ENCODE peak calls at places on chromosomes 6 and 20, in six cellular contexts. P, G, A, S, W and Z are unnamed samples.

GRCh38 chr6:112087916-112088315 is 525 bp downstream of the FAM229B start:
- DNase-seq in P (no peak), G (no peak), A (no peak), S (no peak), W (no peak), Z (no peak)

GRCh38 chr20:24783631-24784492 is 165.2 kb upstream of the CST7 start:
- DNase-seq in P (no peak), G (no peak), A (no peak), S (peak), W (no peak), Z (no peak)

GRCh38 chr6:37696220-37696840 is 1.4 kb downstream of the MDGA1 start:
- DNase-seq in P (no peak), G (peak), A (no peak), S (peak), W (peak), Z (peak)

GRCh38 chr6:129575378-129576118 is 134.4 kb downstream of the ARHGAP18 start:
- DNase-seq in P (no peak), G (no peak), A (peak), S (no peak), W (peak), Z (peak)

GRCh38 chr20:43829951-43830690 is 84.5 kb upstream of the TOX2 start:
- DNase-seq in P (no peak), G (no peak), A (no peak), S (no peak), W (no peak), Z (no peak)

GRCh38 chr6:43964659-43965570 is 162.3 kb downstream of the MRPL14 start:
- DNase-seq in P (no peak), G (no peak), A (no peak), S (peak), W (no peak), Z (no peak)

GRCh38 chr6:153947817-153948447 is 91.1 kb upstream of the OPRM1 start:
- DNase-seq in P (no peak), G (no peak), A (peak), S (peak), W (peak), Z (peak)

GRCh38 chr6:117497237-117497636 is 14.8 kb downstream of the DCBLD1 start:
- DNase-seq in P (no peak), G (no peak), A (no peak), S (no peak), W (no peak), Z (no peak)

GRCh38 chr6:14009416-14009815 is 84.7 kb downstream of the RNF182 start:
- DNase-seq in P (no peak), G (no peak), A (no peak), S (no peak), W (no peak), Z (no peak)

GRCh38 chr6:108277295-108277694 is 16.5 kb upstream of the SNX3 start:
- DNase-seq in P (no peak), G (no peak), A (no peak), S (no peak), W (no peak), Z (no peak)

GRCh38 chr6:159941286-159942113 is 27.4 kb upstream of the IGF2R start:
- DNase-seq in P (no peak), G (no peak), A (peak), S (no peak), W (no peak), Z (no peak)

GRCh38 chr6:85593438-85594196 is at the start of gene SNX14:
- DNase-seq in P (peak), G (peak), A (peak), S (peak), W (peak), Z (peak)
- TF ChIP-seq CTCF in P (no peak), G (no peak), A (no peak), S (peak), W (peak), Z (no peak)

GRCh38 chr20:7741866-7742265 is 198.4 kb downstream of the HAO1 start:
- DNase-seq in P (no peak), G (no peak), A (no peak), S (no peak), W (no peak), Z (no peak)
- H3K27ac ChIP-seq in P (no peak), G (no peak), A (no peak), S (no peak), W (no peak), Z (no peak)

GRCh38 chr6:69232506-69233194 is 564.2 kb downstream of the LMBRD1 start:
- DNase-seq in P (peak), G (peak), A (peak), S (peak), W (peak), Z (peak)
- TF ChIP-seq CTCF in P (no peak), G (no peak), A (peak), S (no peak), W (peak), Z (no peak)

GRCh38 chr6:29624520-29624961 is 8.4 kb downstream of the GABBR1 start:
- DNase-seq in P (no peak), G (no peak), A (no peak), S (peak), W (no peak), Z (no peak)
- H3K27ac ChIP-seq in P (no peak), G (no peak), A (no peak), S (no peak), W (no peak), Z (no peak)